ENCODE peak calls at places on chromosomes 4 and X, in eight cellular contexts. One of them, this sample, is unnamed. For H3K36me3 and H3K9me3, the result is how much of the 10 kb centered on the place peaks cover.

GRCh38 chr4:185456131-185456530 is 15.4 kb downstream of the CCDC110 start:
- DNase-seq in body of pancreas: no peak
- DNase-seq in astrocyte: no peak
- DNase-seq in WERI-Rb-1: no peak
- DNase-seq in testis: no peak
- DNase-seq in K562: no peak
- DNase-seq in heart right ventricle: no peak
- DNase-seq in stomach: no peak
- DNase-seq in this sample: no peak

GRCh38 chrX:134472041-134472440 is 12.1 kb downstream of the HPRT1 start:
- DNase-seq in body of pancreas: no peak
- DNase-seq in astrocyte: no peak
- DNase-seq in WERI-Rb-1: no peak
- DNase-seq in testis: no peak
- DNase-seq in K562: no peak
- DNase-seq in heart right ventricle: no peak
- DNase-seq in stomach: no peak
- DNase-seq in this sample: no peak

GRCh38 chr4:82773049-82773448 is 25.5 kb downstream of the SCD5 start:
- DNase-seq in body of pancreas: no peak
- DNase-seq in astrocyte: no peak
- DNase-seq in WERI-Rb-1: no peak
- DNase-seq in testis: peak
- DNase-seq in K562: no peak
- DNase-seq in heart right ventricle: no peak
- DNase-seq in stomach: no peak
- DNase-seq in this sample: no peak

GRCh38 chr4:173370130-173370476 is 651 bp upstream of the SAP30 start:
- DNase-seq in body of pancreas: no peak
- DNase-seq in astrocyte: no peak
- DNase-seq in WERI-Rb-1: peak
- DNase-seq in testis: peak
- DNase-seq in K562: peak
- DNase-seq in heart right ventricle: peak
- DNase-seq in stomach: no peak
- DNase-seq in this sample: no peak

GRCh38 chr4:2943364-2944090 is 19.7 kb downstream of the NOP14 start:
- DNase-seq in body of pancreas: no peak
- DNase-seq in astrocyte: no peak
- DNase-seq in WERI-Rb-1: no peak
- DNase-seq in testis: no peak
- DNase-seq in K562: no peak
- DNase-seq in heart right ventricle: no peak
- DNase-seq in stomach: no peak
- DNase-seq in this sample: no peak

GRCh38 chr4:16067515-16067914 is 16.3 kb downstream of the PROM1 start:
- DNase-seq in body of pancreas: peak
- DNase-seq in astrocyte: peak
- DNase-seq in WERI-Rb-1: no peak
- DNase-seq in testis: peak
- DNase-seq in K562: no peak
- DNase-seq in heart right ventricle: no peak
- DNase-seq in stomach: peak
- DNase-seq in this sample: peak

GRCh38 chr4:185535818-185536729 is 767 bp upstream of the PDLIM3 start:
- DNase-seq in body of pancreas: peak
- DNase-seq in astrocyte: no peak
- DNase-seq in WERI-Rb-1: no peak
- DNase-seq in testis: peak
- DNase-seq in K562: no peak
- DNase-seq in heart right ventricle: no peak
- DNase-seq in stomach: no peak
- DNase-seq in this sample: no peak

GRCh38 chrX:1679238-1679637 is 64.4 kb downstream of the ASMT start:
- DNase-seq in body of pancreas: no peak
- DNase-seq in astrocyte: no peak
- DNase-seq in WERI-Rb-1: no peak
- DNase-seq in testis: no peak
- DNase-seq in K562: no peak
- DNase-seq in heart right ventricle: no peak
- DNase-seq in stomach: no peak
- DNase-seq in this sample: no peak

GRCh38 chrX:3393581-3394111 is 47.2 kb upstream of the MXRA5 start:
- DNase-seq in body of pancreas: no peak
- DNase-seq in astrocyte: peak
- DNase-seq in WERI-Rb-1: no peak
- DNase-seq in testis: no peak
- DNase-seq in K562: no peak
- DNase-seq in heart right ventricle: no peak
- DNase-seq in stomach: no peak
- DNase-seq in this sample: peak

GRCh38 chr4:146943691-146944375 is 1.8 kb downstream of the TTC29 start:
- DNase-seq in body of pancreas: no peak
- DNase-seq in astrocyte: no peak
- DNase-seq in WERI-Rb-1: no peak
- DNase-seq in testis: no peak
- DNase-seq in K562: no peak
- DNase-seq in heart right ventricle: no peak
- DNase-seq in stomach: no peak
- DNase-seq in this sample: no peak

GRCh38 chrX:1727531-1728027 is 112.7 kb downstream of the ASMT start:
- DNase-seq in body of pancreas: no peak
- DNase-seq in astrocyte: peak
- DNase-seq in WERI-Rb-1: no peak
- DNase-seq in testis: no peak
- DNase-seq in K562: no peak
- DNase-seq in heart right ventricle: no peak
- DNase-seq in stomach: no peak
- DNase-seq in this sample: no peak

GRCh38 chrX:21153503-21153902 is 220.7 kb upstream of the CNKSR2 start:
- DNase-seq in body of pancreas: no peak
- DNase-seq in astrocyte: peak
- DNase-seq in WERI-Rb-1: no peak
- DNase-seq in testis: peak
- DNase-seq in K562: no peak
- DNase-seq in heart right ventricle: peak
- DNase-seq in stomach: no peak
- DNase-seq in this sample: no peak

DNA sequence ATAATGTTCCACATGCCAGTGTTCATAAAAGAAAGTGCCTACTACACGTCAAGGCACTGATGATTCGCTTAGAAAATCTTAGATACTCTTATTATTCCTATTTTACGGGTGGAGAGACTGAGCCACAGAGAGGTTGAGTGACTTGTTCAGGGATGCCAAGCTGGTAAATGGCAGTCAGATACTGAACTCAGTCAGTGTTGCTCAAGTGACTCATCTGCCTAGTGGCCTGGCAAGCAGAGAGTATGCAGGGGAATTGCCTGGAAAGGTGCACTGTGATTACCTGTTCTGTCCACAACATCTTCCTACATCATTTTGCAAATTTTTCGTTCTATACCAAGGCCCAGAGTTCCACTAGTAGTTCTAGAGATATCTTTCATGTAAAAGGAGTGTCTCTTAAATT is 68.4 kb downstream of the RAPGEF2 start:
- DNase-seq in body of pancreas: no peak
- DNase-seq in astrocyte: peak
- DNase-seq in WERI-Rb-1: no peak
- DNase-seq in testis: no peak
- DNase-seq in K562: no peak
- DNase-seq in heart right ventricle: no peak
- DNase-seq in stomach: no peak
- DNase-seq in this sample: no peak
- H3K4me3 ChIP-seq in body of pancreas: no peak
- H3K4me3 ChIP-seq in astrocyte: no peak
- H3K4me3 ChIP-seq in WERI-Rb-1: no peak
- H3K4me3 ChIP-seq in testis: no peak
- H3K4me3 ChIP-seq in K562: no peak
- H3K4me3 ChIP-seq in heart right ventricle: no peak
- H3K4me3 ChIP-seq in stomach: no peak
- H3K4me3 ChIP-seq in this sample: no peak

DNA sequence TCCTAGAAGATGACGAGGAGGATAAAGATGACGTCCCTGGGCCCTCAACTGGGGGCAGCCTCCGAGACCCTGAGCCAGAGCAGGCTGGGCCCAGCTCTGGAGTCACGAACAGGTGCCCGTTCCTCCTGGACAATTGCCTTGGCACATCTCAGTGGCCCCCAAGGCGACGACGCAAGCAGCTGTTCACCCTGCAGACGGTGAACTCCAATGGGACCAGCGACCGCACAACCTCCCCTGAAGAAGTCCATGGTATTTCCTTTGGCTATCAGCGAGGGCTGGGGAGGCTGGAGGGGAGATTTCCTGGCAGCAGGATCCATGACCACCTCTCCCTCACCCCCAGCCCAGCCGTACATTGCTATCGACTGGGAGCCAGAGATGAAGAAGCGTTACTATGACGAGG is 11.9 kb downstream of the USP11 start:
- DNase-seq in body of pancreas: no peak
- DNase-seq in astrocyte: no peak
- DNase-seq in WERI-Rb-1: no peak
- DNase-seq in testis: no peak
- DNase-seq in K562: no peak
- DNase-seq in heart right ventricle: no peak
- DNase-seq in stomach: no peak
- DNase-seq in this sample: no peak
- H3K36me3 ChIP-seq in body of pancreas: under half
- H3K36me3 ChIP-seq in astrocyte: under half
- H3K36me3 ChIP-seq in WERI-Rb-1: under half
- H3K36me3 ChIP-seq in testis: under half
- H3K36me3 ChIP-seq in K562: under half
- H3K36me3 ChIP-seq in heart right ventricle: under half
- H3K36me3 ChIP-seq in stomach: half or more
- H3K36me3 ChIP-seq in this sample: under half

GRCh38 chrX:40016702-40017101 is 81.1 kb downstream of the BCOR start:
- DNase-seq in body of pancreas: no peak
- DNase-seq in astrocyte: no peak
- DNase-seq in WERI-Rb-1: no peak
- DNase-seq in testis: no peak
- DNase-seq in K562: no peak
- DNase-seq in heart right ventricle: no peak
- DNase-seq in stomach: no peak
- DNase-seq in this sample: no peak
- H3K9me3 ChIP-seq in body of pancreas: under half
- H3K9me3 ChIP-seq in astrocyte: under half
- H3K9me3 ChIP-seq in WERI-Rb-1: under half
- H3K9me3 ChIP-seq in testis: under half
- H3K9me3 ChIP-seq in K562: under half
- H3K9me3 ChIP-seq in heart right ventricle: under half
- H3K9me3 ChIP-seq in stomach: under half
- H3K9me3 ChIP-seq in this sample: under half

DNA sequence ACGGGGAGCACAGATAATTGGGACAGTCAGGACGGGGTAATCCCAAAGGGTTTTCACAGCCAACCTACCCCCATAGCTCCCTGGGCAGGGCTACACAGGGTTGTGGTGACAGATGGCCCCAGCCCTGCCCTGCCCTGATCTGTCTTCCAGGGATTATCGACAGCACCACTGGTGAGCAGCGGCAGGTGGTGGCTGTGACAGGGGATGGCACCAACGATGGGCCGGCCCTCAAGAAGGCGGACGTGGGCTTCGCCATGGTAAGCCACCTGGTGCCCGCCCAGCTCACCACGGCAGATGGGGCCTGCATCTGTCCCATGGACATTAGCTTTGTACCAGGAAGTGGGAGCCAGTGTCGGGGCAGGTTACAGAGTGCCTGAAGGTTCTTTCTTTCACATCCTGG is 39.3 kb downstream of the ATP2B3 start:
- DNase-seq in body of pancreas: no peak
- DNase-seq in astrocyte: no peak
- DNase-seq in WERI-Rb-1: peak
- DNase-seq in testis: no peak
- DNase-seq in K562: no peak
- DNase-seq in heart right ventricle: no peak
- DNase-seq in stomach: no peak
- DNase-seq in this sample: no peak
- H3K4me3 ChIP-seq in body of pancreas: no peak
- H3K4me3 ChIP-seq in astrocyte: no peak
- H3K4me3 ChIP-seq in WERI-Rb-1: no peak
- H3K4me3 ChIP-seq in testis: no peak
- H3K4me3 ChIP-seq in K562: no peak
- H3K4me3 ChIP-seq in heart right ventricle: no peak
- H3K4me3 ChIP-seq in stomach: no peak
- H3K4me3 ChIP-seq in this sample: no peak

This sample was measured in small intestine.